ENCODE peak calls at places on chromosomes 13 and 19, in four cellular contexts. F is WTC11, A is upper lobe of right lung, M is colonic mucosa. B is an unnamed sample.

GRCh38 chr19:8451885-8452284 is 7.1 kb downstream of the HNRNPM start:
- DNase-seq in F (no peak), A (no peak), M (no peak), B (no peak)

GRCh38 chr13:113143466-113144254 is 14.8 kb upstream of the PROZ start:
- DNase-seq in F (no peak), A (no peak), M (no peak), B (no peak)

GRCh38 chr13:64697226-64697625 is 2532.9 kb downstream of the PCDH9 start:
- DNase-seq in F (no peak), A (no peak), M (no peak), B (no peak)

GRCh38 chr13:41916173-41916954 is 44.5 kb downstream of the VWA8 start:
- DNase-seq in F (no peak), A (no peak), M (no peak), B (no peak)

GRCh38 chr19:13788991-13789390 is 6.3 kb upstream of the ZSWIM4 start:
- DNase-seq in F (no peak), A (no peak), M (no peak), B (peak)

GRCh38 chr13:27125357-27126282 is 46.0 kb downstream of the USP12 start:
- DNase-seq in F (peak), A (no peak), M (no peak), B (no peak)

GRCh38 chr19:56142087-56142787 is 1.1 kb downstream of the ZNF444 start:
- DNase-seq in F (no peak), A (peak), M (peak), B (no peak)

GRCh38 chr19:17787274-17787913 is 7.5 kb upstream of the B3GNT3 start:
- DNase-seq in F (no peak), A (no peak), M (no peak), B (no peak)

GRCh38 chr19:46713781-46714522 is 3.0 kb downstream of the PRKD2 start:
- DNase-seq in F (peak), A (peak), M (peak), B (peak)

GRCh38 chr19:47765522-47766358 is 12.8 kb upstream of the SELENOW start:
- DNase-seq in F (peak), A (peak), M (peak), B (peak)

GRCh38 chr19:30070198-30070969 is 128.3 kb downstream of the URI1 start:
- DNase-seq in F (no peak), A (peak), M (no peak), B (no peak)

GRCh38 chr19:30919737-30920136 is 429.5 kb downstream of the TSHZ3 start:
- DNase-seq in F (no peak), A (no peak), M (no peak), B (no peak)

GRCh38 chr19:44726465-44726864 is 22.0 kb upstream of the BCL3 start:
- DNase-seq in F (no peak), A (peak), M (peak), B (no peak)

GRCh38 chr13:20401958-20402856 is 123.5 kb downstream of the CRYL1 start:
- DNase-seq in F (no peak), A (no peak), M (no peak), B (no peak)

GRCh38 chr19:52935434-52935833 is 12.2 kb upstream of the ZNF888 start:
- DNase-seq in F (no peak), A (no peak), M (no peak), B (no peak)

GRCh38 chr13:39956036-39956435 is 300.6 kb downstream of the COG6 start:
- DNase-seq in F (no peak), A (no peak), M (no peak), B (no peak)

GRCh38 chr13:40786568-40786996 is 2.8 kb upstream of the SLC25A15 start:
- DNase-seq in F (no peak), A (no peak), M (no peak), B (peak)

GRCh38 chr19:13906525-13906904 is 514 bp downstream of the CC2D1A start:
- DNase-seq in F (no peak), A (peak), M (peak), B (no peak)

GRCh38 chr19:43641333-43641732 is 1.7 kb upstream of the CADM4 start:
- DNase-seq in F (no peak), A (no peak), M (no peak), B (no peak)

GRCh38 chr19:39472746-39473442 is 7.7 kb upstream of the TIMM50 start:
- DNase-seq in F (no peak), A (no peak), M (no peak), B (no peak)

GRCh38 chr13:98264877-98265276 is 87.8 kb upstream of the RNF113B start:
- DNase-seq in F (no peak), A (no peak), M (no peak), B (no peak)

GRCh38 chr19:927044-927706 is 1.3 kb downstream of the ARID3A start:
- DNase-seq in F (peak), A (peak), M (no peak), B (peak)

GRCh38 chr19:11261431-11261901 is 858 bp downstream of the DOCK6 start:
- DNase-seq in F (peak), A (no peak), M (no peak), B (no peak)

GRCh38 chr13:35549481-35549880 is 73.0 kb upstream of the MAB21L1 start:
- DNase-seq in F (no peak), A (no peak), M (no peak), B (no peak)

GRCh38 chr13:79270859-79271258 is 135.2 kb downstream of the RBM26 start:
- DNase-seq in F (no peak), A (no peak), M (no peak), B (no peak)

GRCh38 chr19:43525836-43526771 is 897 bp downstream of the ETHE1 start:
- DNase-seq in F (peak), A (no peak), M (peak), B (no peak)

GRCh38 chr13:99199541-99200432 is 867 bp upstream of the UBAC2 start:
- DNase-seq in F (no peak), A (no peak), M (peak), B (peak)

GRCh38 chr19:17488593-17489391 is 18.5 kb downstream of the SLC27A1 start:
- DNase-seq in F (peak), A (peak), M (peak), B (no peak)

GRCh38 chr19:21505459-21506393 is at the start of gene ZNF429:
- DNase-seq in F (peak), A (peak), M (peak), B (peak)

GRCh38 chr13:99681695-99682094 is 180.4 kb downstream of the TM9SF2 start:
- DNase-seq in F (peak), A (no peak), M (no peak), B (no peak)

GRCh38 chr13:20870829-20871228 is 31.7 kb downstream of the XPO4 start:
- DNase-seq in F (no peak), A (no peak), M (no peak), B (no peak)

GRCh38 chr13:28618595-28618994 is 40.3 kb upstream of the POMP start:
- DNase-seq in F (no peak), A (no peak), M (no peak), B (no peak)

GRCh38 chr13:106348032-106348431 is 187.4 kb downstream of the EFNB2 start:
- DNase-seq in F (no peak), A (no peak), M (no peak), B (no peak)

GRCh38 chr13:38350114-38350617 is 515 bp downstream of the UFM1 start:
- DNase-seq in F (peak), A (peak), M (peak), B (peak)

GRCh38 chr19:46579286-46579944 is 21.7 kb upstream of the CALM3 start:
- DNase-seq in F (no peak), A (no peak), M (no peak), B (no peak)

GRCh38 chr13:113669871-113670341 is 2.9 kb downstream of the GRK1 start:
- DNase-seq in F (peak), A (peak), M (no peak), B (no peak)

GRCh38 chr13:77507931-77508776 is 27.4 kb upstream of the SCEL start:
- DNase-seq in F (no peak), A (no peak), M (no peak), B (no peak)

GRCh38 chr13:73914119-73914518 is 220.1 kb downstream of the KLF12 start:
- DNase-seq in F (no peak), A (no peak), M (no peak), B (no peak)

GRCh38 chr19:50383852-50384684 is at the start of gene POLD1:
- DNase-seq in F (peak), A (peak), M (peak), B (peak)
- TF ChIP-seq CTCF in F (no peak), A (no peak), M (no peak), B (no peak)

GRCh38 chr13:31051999-31052398 is 109.7 kb downstream of the HSPH1 start:
- DNase-seq in F (peak), A (no peak), M (no peak), B (no peak)

GRCh38 chr13:31049833-31050232 is 111.9 kb downstream of the HSPH1 start:
- DNase-seq in F (no peak), A (no peak), M (no peak), B (no peak)

GRCh38 chr13:31049083-31049482 is 112.6 kb downstream of the HSPH1 start:
- DNase-seq in F (no peak), A (no peak), M (no peak), B (no peak)

GRCh38 chr13:31052478-31052877 is 109.2 kb downstream of the HSPH1 start:
- DNase-seq in F (no peak), A (no peak), M (no peak), B (no peak)

GRCh38 chr13:31050486-31051400 is 111.0 kb downstream of the HSPH1 start:
- DNase-seq in F (no peak), A (no peak), M (no peak), B (no peak)
- TF ChIP-seq CTCF in F (no peak), A (no peak), M (no peak), B (no peak)

GRCh38 chr13:37070956-37071355 is 11.5 kb upstream of the SUPT20H start:
- DNase-seq in F (no peak), A (no peak), M (no peak), B (no peak)

GRCh38 chr13:37067874-37068273 is 8.4 kb upstream of the SUPT20H start:
- DNase-seq in F (no peak), A (no peak), M (no peak), B (no peak)

GRCh38 chr13:37069597-37070103 is 10.2 kb upstream of the SUPT20H start:
- DNase-seq in F (no peak), A (no peak), M (no peak), B (no peak)

GRCh38 chr13:37070145-37070695 is 10.7 kb upstream of the SUPT20H start:
- DNase-seq in F (no peak), A (no peak), M (no peak), B (no peak)

GRCh38 chr13:37068962-37069361 is 9.5 kb upstream of the SUPT20H start:
- DNase-seq in F (no peak), A (no peak), M (no peak), B (no peak)
- TF ChIP-seq CTCF in F (no peak), A (peak), M (peak), B (no peak)

GRCh38 chr19:15418112-15418587 is 638 bp downstream of the AKAP8L start:
- DNase-seq in F (no peak), A (no peak), M (peak), B (no peak)
- TF ChIP-seq CTCF in F (no peak), A (no peak), M (no peak), B (no peak)

GRCh38 chr13:91922969-91923592 is 524.7 kb downstream of the GPC5 start:
- DNase-seq in F (no peak), A (no peak), M (no peak), B (no peak)
- TF ChIP-seq CTCF in F (no peak), A (no peak), M (no peak), B (no peak)

GRCh38 chr19:9945319-9945966 is 9.1 kb upstream of the OLFM2 start:
- DNase-seq in F (peak), A (peak), M (peak), B (peak)
- TF ChIP-seq CTCF in F (no peak), A (no peak), M (no peak), B (no peak)

GRCh38 chr13:82848766-82849165 is 1033.5 kb downstream of the SLITRK1 start:
- DNase-seq in F (no peak), A (no peak), M (no peak), B (no peak)

GRCh38 chr13:82850644-82851043 is 1031.6 kb downstream of the SLITRK1 start:
- DNase-seq in F (no peak), A (no peak), M (no peak), B (no peak)

GRCh38 chr13:82847595-82847994 is 1034.7 kb downstream of the SLITRK1 start:
- DNase-seq in F (no peak), A (no peak), M (no peak), B (no peak)
- TF ChIP-seq CTCF in F (no peak), A (no peak), M (no peak), B (no peak)

GRCh38 chr13:109145631-109146030 is 516.2 kb downstream of the MYO16 start:
- DNase-seq in F (no peak), A (no peak), M (peak), B (no peak)
- TF ChIP-seq CTCF in F (peak), A (peak), M (peak), B (peak)

DNA sequence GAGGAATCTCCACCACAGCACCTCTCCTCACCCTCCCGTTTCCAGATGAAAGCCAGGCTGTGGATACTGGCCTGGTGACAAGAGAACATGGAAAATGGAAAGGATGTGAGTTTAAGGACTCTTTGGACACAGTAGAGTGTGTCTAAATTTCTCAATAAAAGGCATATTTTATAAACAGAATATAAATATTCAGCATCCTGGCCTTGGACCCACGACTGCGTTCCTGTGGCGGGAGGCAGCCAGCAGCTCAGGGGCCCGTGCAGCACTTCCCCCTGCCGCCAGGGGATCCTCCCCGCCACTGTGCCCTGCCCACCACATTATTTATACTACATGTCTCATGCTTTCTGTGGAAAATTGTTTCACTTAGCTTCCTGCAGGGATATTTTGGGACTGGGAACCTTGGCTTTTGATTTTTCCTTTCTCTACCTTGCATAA is 108.0 kb upstream of the SPATA13 start:
- DNase-seq in F (no peak), A (no peak), M (no peak), B (no peak)
- TF ChIP-seq CTCF in F (no peak), A (peak), M (no peak), B (no peak)

GRCh38 chr19:3234800-3235199 is 10.3 kb downstream of the CELF5 start:
- DNase-seq in F (peak), A (no peak), M (no peak), B (no peak)
- TF ChIP-seq CTCF in F (peak), A (no peak), M (no peak), B (no peak)

B was measured in right atrium auricular region.